ENCODE peak calls at places on chromosomes 2 and 18, in six cellular contexts. G, S, W, V, C and Y are unnamed samples.

GRCh38 chr2:101432411-101433181 is 42.3 kb downstream of the RFX8 start:
- DNase-seq in S (no peak), G (no peak), C (no peak), V (no peak), W (no peak), Y (no peak)

GRCh38 chr2:96815326-96816126 is 542 bp upstream of the CNNM3 start:
- DNase-seq in V (peak), C (peak), S (peak), W (peak), G (no peak), Y (no peak)

GRCh38 chr18:71529708-71530303 is 1014.3 kb downstream of the CBLN2 start:
- DNase-seq in G (peak), W (no peak), C (peak), S (no peak), V (no peak), Y (no peak)

GRCh38 chr2:17101091-17101490 is 417.1 kb downstream of the RAD51AP2 start:
- DNase-seq in W (no peak), S (no peak), V (no peak), G (no peak), C (no peak), Y (no peak)

GRCh38 chr2:185628985-185629384 is 109.6 kb upstream of the FSIP2 start:
- DNase-seq in V (no peak), G (no peak), W (no peak), C (no peak), S (no peak), Y (no peak)

GRCh38 chr2:6877402-6878305 is at the start of gene RSAD2:
- DNase-seq in S (peak), V (no peak), C (peak), G (peak), W (no peak), Y (no peak)

GRCh38 chr2:211802611-211803010 is 736.0 kb downstream of the ERBB4 start:
- DNase-seq in C (no peak), S (no peak), G (peak), W (no peak), V (peak), Y (no peak)

GRCh38 chr2:223614534-223614933 is 12.4 kb upstream of the SCG2 start:
- DNase-seq in G (no peak), V (no peak), W (no peak), C (no peak), S (no peak), Y (no peak)

GRCh38 chr2:196063773-196064172 is 4.9 kb downstream of the DNAH7 start:
- DNase-seq in G (no peak), S (no peak), C (no peak), W (no peak), V (no peak), Y (no peak)

GRCh38 chr18:2908166-2908945 is 61.5 kb downstream of the EMILIN2 start:
- DNase-seq in S (no peak), G (no peak), C (no peak), V (no peak), W (no peak), Y (no peak)

GRCh38 chr2:75278314-75278713 is 79.0 kb upstream of the TACR1 start:
- DNase-seq in G (no peak), W (no peak), V (no peak), S (no peak), C (no peak), Y (no peak)

GRCh38 chr2:214244847-214245246 is 166.0 kb upstream of the VWC2L start:
- DNase-seq in W (no peak), C (no peak), G (no peak), S (no peak), V (no peak), Y (no peak)

GRCh38 chr2:53969285-53970094 is 1.3 kb downstream of the PSME4 start:
- DNase-seq in S (no peak), G (peak), V (peak), W (peak), C (peak), Y (no peak)

GRCh38 chr2:85481818-85482777 is 56.9 kb upstream of the MAT2A start:
- DNase-seq in C (no peak), G (no peak), V (no peak), W (no peak), S (no peak), Y (no peak)